ENCODE peak calls at places on chromosomes 5 and 9, in eight cellular contexts. G, E, X, J, N, P, K and C are unnamed samples.

GRCh38 chr9:72280913-72281500 is 84.0 kb downstream of the ZFAND5 start:
- DNase-seq in G (no peak), E (peak; percentile 80), X (peak; percentile 34), J (peak; percentile 65), N (peak; percentile 59), P (no peak), K (no peak), C (peak; percentile 74)

GRCh38 chr9:4740373-4740622 is 704 bp downstream of the AK3 start:
- DNase-seq in G (no peak), E (no peak), X (no peak), J (no peak), N (no peak), P (no peak), K (no peak), C (no peak)

GRCh38 chr5:53547226-53547625 is 13.2 kb upstream of the NDUFS4 start:
- DNase-seq in G (no peak), E (no peak), X (no peak), J (no peak), N (no peak), P (no peak), K (no peak), C (no peak)

GRCh38 chr5:141637266-141637692 is 482 bp downstream of the RELL2 start:
- DNase-seq in G (no peak), E (no peak), X (no peak), J (peak; percentile 26), N (no peak), P (no peak), K (no peak), C (peak; percentile 6)

GRCh38 chr5:59893061-59893435 is 478 bp downstream of the PDE4D start:
- DNase-seq in G (no peak), E (no peak), X (no peak), J (peak; percentile 12), N (no peak), P (no peak), K (no peak), C (no peak)

GRCh38 chr5:81167544-81167943 is 65.6 kb upstream of the CKMT2 start:
- DNase-seq in G (no peak), E (no peak), X (no peak), J (no peak), N (no peak), P (no peak), K (no peak), C (no peak)

GRCh38 chr5:37834542-37835399 is 5.1 kb downstream of the GDNF start:
- DNase-seq in G (no peak), E (no peak), X (no peak), J (no peak), N (no peak), P (no peak), K (no peak), C (no peak)

GRCh38 chr9:93562157-93562556 is 14.2 kb upstream of the PHF2 start:
- DNase-seq in G (no peak), E (no peak), X (no peak), J (no peak), N (no peak), P (no peak), K (no peak), C (no peak)

GRCh38 chr5:8943301-8943700 is 602.6 kb downstream of the SEMA5A start:
- DNase-seq in G (no peak), E (no peak), X (no peak), J (no peak), N (peak; percentile 40), P (no peak), K (no peak), C (peak; percentile 20)

GRCh38 chr9:28808042-28808441 is 1234.8 kb upstream of the C9orf72 start:
- DNase-seq in G (no peak), E (no peak), X (no peak), J (no peak), N (no peak), P (no peak), K (no peak), C (peak; percentile 38)

GRCh38 chr5:72377920-72378635 is 57.9 kb downstream of the PTCD2 start:
- DNase-seq in G (no peak), E (no peak), X (no peak), J (no peak), N (no peak), P (no peak), K (no peak), C (no peak)

GRCh38 chr9:17315341-17315740 is 180.5 kb downstream of the CNTLN start:
- DNase-seq in G (no peak), E (peak; percentile 19), X (no peak), J (no peak), N (no peak), P (no peak), K (no peak), C (peak; percentile 13)